ENCODE peak calls at places on chromosome 4, in nine cellular contexts. T, S, Z, V, U, E, C, I and G are unnamed samples.

GRCh38 chr4:109969087-109969486 is 56.4 kb downstream of the EGF start:
- DNase-seq in T (no peak), S (no peak), Z (no peak), V (no peak), U (no peak), E (no peak), C (no peak), I (no peak), G (no peak)

GRCh38 chr4:137417676-137418075 is 114.6 kb downstream of the PCDH18 start:
- DNase-seq in T (no peak), S (no peak), Z (no peak), V (no peak), U (no peak), E (no peak), C (no peak), I (no peak), G (no peak)

GRCh38 chr4:80035336-80035735 is 37.7 kb downstream of the ANTXR2 start:
- DNase-seq in T (no peak), S (no peak), Z (no peak), V (no peak), U (no peak), E (no peak), C (no peak), I (no peak), G (no peak)

GRCh38 chr4:170274616-170275015 is 184.9 kb upstream of the AADAT start:
- DNase-seq in T (no peak), S (no peak), Z (no peak), V (no peak), U (no peak), E (no peak), C (no peak), I (no peak), G (no peak)

GRCh38 chr4:88802585-88803285 is 105.1 kb upstream of the NAP1L5 start:
- DNase-seq in T (no peak), S (no peak), Z (no peak), V (no peak), U (no peak), E (no peak), C (no peak), I (no peak), G (no peak)

GRCh38 chr4:39729557-39729956 is 31.6 kb downstream of the UBE2K start:
- DNase-seq in T (no peak), S (no peak), Z (no peak), V (no peak), U (no peak), E (no peak), C (no peak), I (no peak), G (no peak)

GRCh38 chr4:158938462-158939044 is 164.3 kb upstream of the RAPGEF2 start:
- DNase-seq in T (peak; percentile 45), S (no peak), Z (no peak), V (no peak), U (no peak), E (no peak), C (no peak), I (no peak), G (no peak)

GRCh38 chr4:36043901-36044300 is 200.4 kb downstream of the ARAP2 start:
- DNase-seq in T (no peak), S (no peak), Z (no peak), V (no peak), U (no peak), E (no peak), C (no peak), I (no peak), G (no peak)

GRCh38 chr4:72971572-72971971 is 97.9 kb downstream of the COX18 start:
- DNase-seq in T (peak; percentile 55), S (no peak), Z (no peak), V (peak; percentile 11), U (no peak), E (no peak), C (no peak), I (no peak), G (no peak)

GRCh38 chr4:147034372-147034771 is 88.7 kb upstream of the TTC29 start:
- DNase-seq in T (no peak), S (no peak), Z (no peak), V (no peak), U (no peak), E (no peak), C (no peak), I (no peak), G (no peak)

GRCh38 chr4:157242871-157243270 is 22.3 kb downstream of the GRIA2 start:
- DNase-seq in T (no peak), S (no peak), Z (no peak), V (no peak), U (no peak), E (no peak), C (no peak), I (no peak), G (no peak)

GRCh38 chr4:166895771-166896170 is 338.5 kb downstream of the SPOCK3 start:
- DNase-seq in T (no peak), S (no peak), Z (no peak), V (no peak), U (no peak), E (no peak), C (no peak), I (no peak), G (no peak)

GRCh38 chr4:25252230-25253071 is 18.6 kb downstream of the PI4K2B start:
- DNase-seq in T (no peak), S (no peak), Z (no peak), V (no peak), U (peak; percentile 28), E (no peak), C (no peak), I (no peak), G (no peak)

GRCh38 chr4:1375761-1376322 is 28.8 kb downstream of the UVSSA start:
- DNase-seq in T (no peak), S (no peak), Z (no peak), V (no peak), U (peak; percentile 10), E (no peak), C (no peak), I (no peak), G (no peak)

GRCh38 chr4:139633661-139634060 is 32.0 kb upstream of the MGST2 start:
- DNase-seq in T (no peak), S (peak; percentile 36), Z (peak; percentile 53), V (peak; percentile 16), U (no peak), E (no peak), C (no peak), I (no peak), G (no peak)

GRCh38 chr4:140865830-140866229 is 109.6 kb upstream of the TBC1D9 start:
- DNase-seq in T (no peak), S (no peak), Z (no peak), V (no peak), U (no peak), E (no peak), C (no peak), I (no peak), G (no peak)

GRCh38 chr4:40562208-40562607 is 67.5 kb downstream of the RBM47 start:
- DNase-seq in T (no peak), S (no peak), Z (no peak), V (no peak), U (no peak), E (no peak), C (no peak), I (no peak), G (no peak)

GRCh38 chr4:82380831-82381230 is 7.0 kb upstream of the HNRNPD start:
- DNase-seq in T (no peak), S (no peak), Z (no peak), V (no peak), U (no peak), E (no peak), C (no peak), I (no peak), G (no peak)

GRCh38 chr4:168503652-168504362 is 7.0 kb downstream of the PALLD start:
- DNase-seq in T (no peak), S (no peak), Z (no peak), V (no peak), U (no peak), E (no peak), C (no peak), I (no peak), G (no peak)

GRCh38 chr4:182862921-182863320 is 54.3 kb downstream of the DCTD start:
- DNase-seq in T (no peak), S (peak; percentile 86), Z (no peak), V (no peak), U (peak; percentile 63), E (no peak), C (no peak), I (no peak), G (no peak)

GRCh38 chr4:147481577-147482109 is 746 bp downstream of the EDNRA start:
- DNase-seq in T (no peak), S (no peak), Z (peak; percentile 31), V (peak; percentile 34), U (no peak), E (no peak), C (no peak), I (no peak), G (no peak)

GRCh38 chr4:159206427-159206871 is 103.6 kb downstream of the RAPGEF2 start:
- DNase-seq in T (no peak), S (no peak), Z (no peak), V (peak; percentile 9), U (no peak), E (no peak), C (no peak), I (no peak), G (no peak)

GRCh38 chr4:3485011-3485881 is 22.1 kb downstream of the DOK7 start:
- DNase-seq in T (no peak), S (no peak), Z (no peak), V (no peak), U (no peak), E (no peak), C (no peak), I (no peak), G (peak; percentile 62)

GRCh38 chr4:148214529-148215166 is 227.6 kb downstream of the NR3C2 start:
- DNase-seq in T (peak; percentile 3), S (no peak), Z (no peak), V (peak; percentile 20), U (no peak), E (no peak), C (no peak), I (no peak), G (no peak)

GRCh38 chr4:55475394-55476243 is 71.1 kb downstream of the CLOCK start:
- DNase-seq in T (peak; percentile 43), S (no peak), Z (no peak), V (no peak), U (no peak), E (no peak), C (no peak), I (no peak), G (no peak)

GRCh38 chr4:74659576-74660411 is 134.5 kb downstream of the BTC start:
- DNase-seq in T (peak; percentile 95), S (no peak), Z (no peak), V (peak; percentile 72), U (no peak), E (no peak), C (no peak), I (no peak), G (no peak)

GRCh38 chr4:72312032-72312650 is 256.9 kb downstream of the ADAMTS3 start:
- DNase-seq in T (peak; percentile 87), S (no peak), Z (peak; percentile 78), V (peak; percentile 66), U (peak; percentile 59), E (no peak), C (peak; percentile 78), I (no peak), G (no peak)

GRCh38 chr4:129248621-129249020 is 152.7 kb downstream of the C4orf33 start:
- DNase-seq in T (no peak), S (no peak), Z (no peak), V (no peak), U (no peak), E (no peak), C (no peak), I (no peak), G (no peak)

GRCh38 chr4:138507527-138507926 is 265.4 kb upstream of the SLC7A11 start:
- DNase-seq in T (no peak), S (no peak), Z (no peak), V (peak; percentile 38), U (no peak), E (no peak), C (no peak), I (no peak), G (no peak)

GRCh38 chr4:89482248-89482647 is 174.6 kb upstream of the GPRIN3 start:
- DNase-seq in T (no peak), S (peak; percentile 11), Z (no peak), V (peak; percentile 49), U (no peak), E (no peak), C (no peak), I (no peak), G (no peak)

GRCh38 chr4:1204828-1205591 is 32.6 kb upstream of the SPON2 start:
- DNase-seq in T (no peak), S (no peak), Z (peak; percentile 12), V (no peak), U (peak; percentile 93), E (no peak), C (peak; percentile 76), I (no peak), G (peak; percentile 11)